ENCODE peak calls at places on chromosomes 11 and 22, in ten cellular contexts. T is Kasumi-1, H is activated T-cell treated with anti-CD3 and anti-CD28 coated beads for 1 hour, S is AML-193, A is M059J, J is ACHN, Z is brain pericyte, X is mesenchymal stem cell, M is substantia nigra, U is SJSA1. B is an unnamed sample.

GRCh38 chr11:8711895-8712442 is 29.4 kb downstream of the RPL27A start:
- DNase-seq in T (no peak), H (no peak), S (no peak), A (no peak), J (no peak), Z (no peak), X (no peak), M (no peak), U (no peak), B (no peak)

GRCh38 chr11:19873730-19874129 is 161.1 kb downstream of the NAV2 start:
- DNase-seq in T (no peak), H (no peak), S (no peak), A (no peak), J (no peak), Z (no peak), X (no peak), M (no peak), U (no peak), B (no peak)

GRCh38 chr22:17159504-17159951 is 451 bp upstream of the HDHD5 start:
- DNase-seq in T (no peak), H (peak; percentile 26), S (no peak), A (peak; percentile 49), J (peak; percentile 61), Z (peak; percentile 25), X (peak; percentile 32), M (peak; percentile 79), U (no peak), B (peak; percentile 57)

GRCh38 chr11:114762437-114762836 is 84.1 kb downstream of the NXPE2 start:
- DNase-seq in T (peak; percentile 31), H (no peak), S (peak; percentile 10), A (peak; percentile 41), J (peak; percentile 54), Z (no peak), X (peak; percentile 62), M (no peak), U (peak; percentile 45), B (peak; percentile 43)

GRCh38 chr11:69454018-69454417 is 27.4 kb upstream of the LINC01488 start:
- DNase-seq in T (no peak), H (no peak), S (no peak), A (no peak), J (no peak), Z (no peak), X (no peak), M (no peak), U (no peak), B (no peak)

GRCh38 chr11:126332221-126332711 is 23.2 kb upstream of the ST3GAL4 start:
- DNase-seq in T (no peak), H (no peak), S (no peak), A (peak; percentile 93), J (peak; percentile 71), Z (no peak), X (peak; percentile 71), M (no peak), U (no peak), B (peak; percentile 40)

GRCh38 chr11:2793781-2794418 is 91.7 kb downstream of the CDKN1C start:
- DNase-seq in T (no peak), H (no peak), S (no peak), A (no peak), J (no peak), Z (no peak), X (no peak), M (no peak), U (peak; percentile 42), B (no peak)

GRCh38 chr22:36285017-36285416 is 32.1 kb downstream of the APOL1 start:
- DNase-seq in T (no peak), H (no peak), S (no peak), A (no peak), J (no peak), Z (no peak), X (no peak), M (no peak), U (no peak), B (no peak)

GRCh38 chr11:15903246-15903645 is 453.1 kb downstream of the SOX6 start:
- DNase-seq in T (no peak), H (no peak), S (no peak), A (peak; percentile 41), J (no peak), Z (no peak), X (no peak), M (no peak), U (no peak), B (no peak)

GRCh38 chr11:95365346-95365745 is 134.3 kb upstream of the SESN3 start:
- DNase-seq in T (peak; percentile 96), H (no peak), S (peak; percentile 92), A (no peak), J (no peak), Z (no peak), X (no peak), M (no peak), U (no peak), B (no peak)

GRCh38 chr11:41334007-41334933 is 125.2 kb downstream of the LRRC4C start:
- DNase-seq in T (no peak), H (no peak), S (no peak), A (no peak), J (no peak), Z (no peak), X (no peak), M (no peak), U (no peak), B (no peak)

GRCh38 chr22:24072361-24072760 is 61.3 kb downstream of the CABIN1 start:
- DNase-seq in T (no peak), H (no peak), S (no peak), A (no peak), J (no peak), Z (no peak), X (no peak), M (no peak), U (no peak), B (no peak)

GRCh38 chr11:117199061-117199915 is at the start of gene TAGLN:
- DNase-seq in T (no peak), H (no peak), S (no peak), A (peak; percentile 92), J (peak; percentile 68), Z (peak; percentile 26), X (peak; percentile 85), M (no peak), U (peak; percentile 87), B (peak; percentile 82)